ENCODE peak calls at places on chromosome 19, in six cellular contexts. One of them, this sample, is unnamed.
A peak's percentile ranks its signal among the peaks of the same experiment; 100 is the strongest.

GRCh38 chr19:44720945-44721344 is 22.0 kb downstream of the CEACAM16 start:
- DNase-seq in activated naive CD4-positive, alpha-beta T cell treated with anti-CD3 and anti-CD28 coated beads, Interleukin-2, amount 10 ng/mL, durations not matched to agents 7 days and 5 days: no peak
- DNase-seq in stimulated activated CD8-positive, alpha-beta memory T cell treated with anti-CD3 and anti-CD28 coated beads, Interleukin-15, amount 100 ng/mL, for 1 hour: no peak
- DNase-seq in activated gamma-delta T cell treated with anti-CD3 and anti-CD28 coated beads, Interleukin-2, amount 50 U/mL, for 16 hours: no peak
- DNase-seq in EH: no peak
- DNase-seq in CD4-positive, CD25-positive, alpha-beta regulatory T cell: no peak
- DNase-seq in this sample: no peak

GRCh38 chr19:40803857-40804782 is 5.1 kb downstream of the EGLN2 start:
- DNase-seq in CD4-positive, CD25-positive, alpha-beta regulatory T cell: peak; percentile 83
- DNase-seq in EH: no peak
- DNase-seq in activated naive CD4-positive, alpha-beta T cell treated with anti-CD3 and anti-CD28 coated beads, Interleukin-2, amount 10 ng/mL, durations not matched to agents 7 days and 5 days: peak; percentile 88
- DNase-seq in activated gamma-delta T cell treated with anti-CD3 and anti-CD28 coated beads, Interleukin-2, amount 50 U/mL, for 16 hours: peak; percentile 37
- DNase-seq in stimulated activated CD8-positive, alpha-beta memory T cell treated with anti-CD3 and anti-CD28 coated beads, Interleukin-15, amount 100 ng/mL, for 1 hour: no peak
- DNase-seq in this sample: peak; percentile 89

GRCh38 chr19:8449830-8450229 is 5.1 kb downstream of the HNRNPM start:
- DNase-seq in activated naive CD4-positive, alpha-beta T cell treated with anti-CD3 and anti-CD28 coated beads, Interleukin-2, amount 10 ng/mL, durations not matched to agents 7 days and 5 days: no peak
- DNase-seq in EH: no peak
- DNase-seq in activated gamma-delta T cell treated with anti-CD3 and anti-CD28 coated beads, Interleukin-2, amount 50 U/mL, for 16 hours: no peak
- DNase-seq in CD4-positive, CD25-positive, alpha-beta regulatory T cell: no peak
- DNase-seq in stimulated activated CD8-positive, alpha-beta memory T cell treated with anti-CD3 and anti-CD28 coated beads, Interleukin-15, amount 100 ng/mL, for 1 hour: no peak
- DNase-seq in this sample: no peak

GRCh38 chr19:34316741-34317241 is 48.2 kb upstream of the GPI start:
- DNase-seq in activated naive CD4-positive, alpha-beta T cell treated with anti-CD3 and anti-CD28 coated beads, Interleukin-2, amount 10 ng/mL, durations not matched to agents 7 days and 5 days: no peak
- DNase-seq in CD4-positive, CD25-positive, alpha-beta regulatory T cell: no peak
- DNase-seq in EH: peak; percentile 63
- DNase-seq in stimulated activated CD8-positive, alpha-beta memory T cell treated with anti-CD3 and anti-CD28 coated beads, Interleukin-15, amount 100 ng/mL, for 1 hour: no peak
- DNase-seq in activated gamma-delta T cell treated with anti-CD3 and anti-CD28 coated beads, Interleukin-2, amount 50 U/mL, for 16 hours: no peak
- DNase-seq in this sample: no peak

GRCh38 chr19:53910170-53910518 is 1.1 kb downstream of the CACNG7 start:
- DNase-seq in activated gamma-delta T cell treated with anti-CD3 and anti-CD28 coated beads, Interleukin-2, amount 50 U/mL, for 16 hours: no peak
- DNase-seq in activated naive CD4-positive, alpha-beta T cell treated with anti-CD3 and anti-CD28 coated beads, Interleukin-2, amount 10 ng/mL, durations not matched to agents 7 days and 5 days: no peak
- DNase-seq in EH: no peak
- DNase-seq in CD4-positive, CD25-positive, alpha-beta regulatory T cell: no peak
- DNase-seq in stimulated activated CD8-positive, alpha-beta memory T cell treated with anti-CD3 and anti-CD28 coated beads, Interleukin-15, amount 100 ng/mL, for 1 hour: no peak
- DNase-seq in this sample: no peak

GRCh38 chr19:38663957-38664502 is 16.6 kb downstream of the ACTN4 start:
- DNase-seq in CD4-positive, CD25-positive, alpha-beta regulatory T cell: no peak
- DNase-seq in EH: no peak
- DNase-seq in activated gamma-delta T cell treated with anti-CD3 and anti-CD28 coated beads, Interleukin-2, amount 50 U/mL, for 16 hours: no peak
- DNase-seq in stimulated activated CD8-positive, alpha-beta memory T cell treated with anti-CD3 and anti-CD28 coated beads, Interleukin-15, amount 100 ng/mL, for 1 hour: no peak
- DNase-seq in activated naive CD4-positive, alpha-beta T cell treated with anti-CD3 and anti-CD28 coated beads, Interleukin-2, amount 10 ng/mL, durations not matched to agents 7 days and 5 days: no peak
- DNase-seq in this sample: no peak

GRCh38 chr19:5585461-5586299 is 17.9 kb upstream of the TINCR start:
- DNase-seq in stimulated activated CD8-positive, alpha-beta memory T cell treated with anti-CD3 and anti-CD28 coated beads, Interleukin-15, amount 100 ng/mL, for 1 hour: no peak
- DNase-seq in activated gamma-delta T cell treated with anti-CD3 and anti-CD28 coated beads, Interleukin-2, amount 50 U/mL, for 16 hours: peak; percentile 24
- DNase-seq in activated naive CD4-positive, alpha-beta T cell treated with anti-CD3 and anti-CD28 coated beads, Interleukin-2, amount 10 ng/mL, durations not matched to agents 7 days and 5 days: peak; percentile 33
- DNase-seq in EH: no peak
- DNase-seq in CD4-positive, CD25-positive, alpha-beta regulatory T cell: no peak
- DNase-seq in this sample: peak; percentile 31

GRCh38 chr19:12222980-12223630 is 60.2 kb downstream of the ZNF136 start:
- DNase-seq in EH: no peak
- DNase-seq in CD4-positive, CD25-positive, alpha-beta regulatory T cell: no peak
- DNase-seq in activated gamma-delta T cell treated with anti-CD3 and anti-CD28 coated beads, Interleukin-2, amount 50 U/mL, for 16 hours: no peak
- DNase-seq in stimulated activated CD8-positive, alpha-beta memory T cell treated with anti-CD3 and anti-CD28 coated beads, Interleukin-15, amount 100 ng/mL, for 1 hour: no peak
- DNase-seq in activated naive CD4-positive, alpha-beta T cell treated with anti-CD3 and anti-CD28 coated beads, Interleukin-2, amount 10 ng/mL, durations not matched to agents 7 days and 5 days: no peak
- DNase-seq in this sample: no peak

GRCh38 chr19:1566392-1567115 is 1.6 kb downstream of the MEX3D start:
- DNase-seq in stimulated activated CD8-positive, alpha-beta memory T cell treated with anti-CD3 and anti-CD28 coated beads, Interleukin-15, amount 100 ng/mL, for 1 hour: no peak
- DNase-seq in CD4-positive, CD25-positive, alpha-beta regulatory T cell: no peak
- DNase-seq in activated gamma-delta T cell treated with anti-CD3 and anti-CD28 coated beads, Interleukin-2, amount 50 U/mL, for 16 hours: no peak
- DNase-seq in EH: peak; percentile 89
- DNase-seq in activated naive CD4-positive, alpha-beta T cell treated with anti-CD3 and anti-CD28 coated beads, Interleukin-2, amount 10 ng/mL, durations not matched to agents 7 days and 5 days: no peak
- DNase-seq in this sample: peak; percentile 32

GRCh38 chr19:3071764-3072163 is 9.5 kb upstream of the TLE5 start:
- DNase-seq in CD4-positive, CD25-positive, alpha-beta regulatory T cell: no peak
- DNase-seq in activated naive CD4-positive, alpha-beta T cell treated with anti-CD3 and anti-CD28 coated beads, Interleukin-2, amount 10 ng/mL, durations not matched to agents 7 days and 5 days: no peak
- DNase-seq in EH: no peak
- DNase-seq in activated gamma-delta T cell treated with anti-CD3 and anti-CD28 coated beads, Interleukin-2, amount 50 U/mL, for 16 hours: no peak
- DNase-seq in stimulated activated CD8-positive, alpha-beta memory T cell treated with anti-CD3 and anti-CD28 coated beads, Interleukin-15, amount 100 ng/mL, for 1 hour: no peak
- DNase-seq in this sample: no peak

GRCh38 chr19:46849610-46850009 is 1.0 kb downstream of the AP2S1 start:
- DNase-seq in stimulated activated CD8-positive, alpha-beta memory T cell treated with anti-CD3 and anti-CD28 coated beads, Interleukin-15, amount 100 ng/mL, for 1 hour: no peak
- DNase-seq in EH: peak; percentile 45
- DNase-seq in activated gamma-delta T cell treated with anti-CD3 and anti-CD28 coated beads, Interleukin-2, amount 50 U/mL, for 16 hours: no peak
- DNase-seq in CD4-positive, CD25-positive, alpha-beta regulatory T cell: no peak
- DNase-seq in activated naive CD4-positive, alpha-beta T cell treated with anti-CD3 and anti-CD28 coated beads, Interleukin-2, amount 10 ng/mL, durations not matched to agents 7 days and 5 days: peak; percentile 19
- DNase-seq in this sample: no peak

GRCh38 chr19:18393836-18394235 is 3.6 kb downstream of the LRRC25 start:
- DNase-seq in EH: no peak
- DNase-seq in activated gamma-delta T cell treated with anti-CD3 and anti-CD28 coated beads, Interleukin-2, amount 50 U/mL, for 16 hours: no peak
- DNase-seq in stimulated activated CD8-positive, alpha-beta memory T cell treated with anti-CD3 and anti-CD28 coated beads, Interleukin-15, amount 100 ng/mL, for 1 hour: no peak
- DNase-seq in CD4-positive, CD25-positive, alpha-beta regulatory T cell: no peak
- DNase-seq in activated naive CD4-positive, alpha-beta T cell treated with anti-CD3 and anti-CD28 coated beads, Interleukin-2, amount 10 ng/mL, durations not matched to agents 7 days and 5 days: no peak
- DNase-seq in this sample: no peak

GRCh38 chr19:3459322-3459881 is 20.9 kb downstream of the SMIM24 start:
- DNase-seq in CD4-positive, CD25-positive, alpha-beta regulatory T cell: no peak
- DNase-seq in EH: peak; percentile 91
- DNase-seq in activated naive CD4-positive, alpha-beta T cell treated with anti-CD3 and anti-CD28 coated beads, Interleukin-2, amount 10 ng/mL, durations not matched to agents 7 days and 5 days: peak; percentile 32
- DNase-seq in stimulated activated CD8-positive, alpha-beta memory T cell treated with anti-CD3 and anti-CD28 coated beads, Interleukin-15, amount 100 ng/mL, for 1 hour: no peak
- DNase-seq in activated gamma-delta T cell treated with anti-CD3 and anti-CD28 coated beads, Interleukin-2, amount 50 U/mL, for 16 hours: no peak
- DNase-seq in this sample: peak; percentile 36

GRCh38 chr19:49685845-49686332 is 3.5 kb upstream of the ADM5 start:
- DNase-seq in activated gamma-delta T cell treated with anti-CD3 and anti-CD28 coated beads, Interleukin-2, amount 50 U/mL, for 16 hours: no peak
- DNase-seq in CD4-positive, CD25-positive, alpha-beta regulatory T cell: no peak
- DNase-seq in EH: no peak
- DNase-seq in activated naive CD4-positive, alpha-beta T cell treated with anti-CD3 and anti-CD28 coated beads, Interleukin-2, amount 10 ng/mL, durations not matched to agents 7 days and 5 days: no peak
- DNase-seq in stimulated activated CD8-positive, alpha-beta memory T cell treated with anti-CD3 and anti-CD28 coated beads, Interleukin-15, amount 100 ng/mL, for 1 hour: no peak
- DNase-seq in this sample: peak; percentile 37

GRCh38 chr19:40862785-40863184 is 12.5 kb upstream of the CYP2A6 start:
- DNase-seq in CD4-positive, CD25-positive, alpha-beta regulatory T cell: no peak
- DNase-seq in activated gamma-delta T cell treated with anti-CD3 and anti-CD28 coated beads, Interleukin-2, amount 50 U/mL, for 16 hours: no peak
- DNase-seq in EH: peak; percentile 27
- DNase-seq in activated naive CD4-positive, alpha-beta T cell treated with anti-CD3 and anti-CD28 coated beads, Interleukin-2, amount 10 ng/mL, durations not matched to agents 7 days and 5 days: no peak
- DNase-seq in stimulated activated CD8-positive, alpha-beta memory T cell treated with anti-CD3 and anti-CD28 coated beads, Interleukin-15, amount 100 ng/mL, for 1 hour: no peak
- DNase-seq in this sample: no peak

GRCh38 chr19:44856438-44857083 is 10.5 kb downstream of the NECTIN2 start:
- DNase-seq in activated naive CD4-positive, alpha-beta T cell treated with anti-CD3 and anti-CD28 coated beads, Interleukin-2, amount 10 ng/mL, durations not matched to agents 7 days and 5 days: no peak
- DNase-seq in stimulated activated CD8-positive, alpha-beta memory T cell treated with anti-CD3 and anti-CD28 coated beads, Interleukin-15, amount 100 ng/mL, for 1 hour: no peak
- DNase-seq in CD4-positive, CD25-positive, alpha-beta regulatory T cell: no peak
- DNase-seq in activated gamma-delta T cell treated with anti-CD3 and anti-CD28 coated beads, Interleukin-2, amount 50 U/mL, for 16 hours: no peak
- DNase-seq in EH: no peak
- DNase-seq in this sample: no peak

GRCh38 chr19:49923055-49924003 is 5.7 kb upstream of the ATF5 start:
- DNase-seq in activated naive CD4-positive, alpha-beta T cell treated with anti-CD3 and anti-CD28 coated beads, Interleukin-2, amount 10 ng/mL, durations not matched to agents 7 days and 5 days: no peak
- DNase-seq in stimulated activated CD8-positive, alpha-beta memory T cell treated with anti-CD3 and anti-CD28 coated beads, Interleukin-15, amount 100 ng/mL, for 1 hour: no peak
- DNase-seq in EH: no peak
- DNase-seq in activated gamma-delta T cell treated with anti-CD3 and anti-CD28 coated beads, Interleukin-2, amount 50 U/mL, for 16 hours: no peak
- DNase-seq in CD4-positive, CD25-positive, alpha-beta regulatory T cell: no peak
- DNase-seq in this sample: peak; percentile 10

GRCh38 chr19:17020380-17020779 is 6.2 kb downstream of the CPAMD8 start:
- DNase-seq in activated naive CD4-positive, alpha-beta T cell treated with anti-CD3 and anti-CD28 coated beads, Interleukin-2, amount 10 ng/mL, durations not matched to agents 7 days and 5 days: no peak
- DNase-seq in stimulated activated CD8-positive, alpha-beta memory T cell treated with anti-CD3 and anti-CD28 coated beads, Interleukin-15, amount 100 ng/mL, for 1 hour: no peak
- DNase-seq in activated gamma-delta T cell treated with anti-CD3 and anti-CD28 coated beads, Interleukin-2, amount 50 U/mL, for 16 hours: no peak
- DNase-seq in CD4-positive, CD25-positive, alpha-beta regulatory T cell: no peak
- DNase-seq in EH: no peak
- DNase-seq in this sample: no peak

GRCh38 chr19:49887037-49887652 is 9.5 kb downstream of the IL4I1 start:
- DNase-seq in activated gamma-delta T cell treated with anti-CD3 and anti-CD28 coated beads, Interleukin-2, amount 50 U/mL, for 16 hours: no peak
- DNase-seq in activated naive CD4-positive, alpha-beta T cell treated with anti-CD3 and anti-CD28 coated beads, Interleukin-2, amount 10 ng/mL, durations not matched to agents 7 days and 5 days: no peak
- DNase-seq in CD4-positive, CD25-positive, alpha-beta regulatory T cell: no peak
- DNase-seq in stimulated activated CD8-positive, alpha-beta memory T cell treated with anti-CD3 and anti-CD28 coated beads, Interleukin-15, amount 100 ng/mL, for 1 hour: no peak
- DNase-seq in EH: no peak
- DNase-seq in this sample: no peak

GRCh38 chr19:48844472-48844871 is 8.2 kb upstream of the HSD17B14 start:
- DNase-seq in activated naive CD4-positive, alpha-beta T cell treated with anti-CD3 and anti-CD28 coated beads, Interleukin-2, amount 10 ng/mL, durations not matched to agents 7 days and 5 days: no peak
- DNase-seq in stimulated activated CD8-positive, alpha-beta memory T cell treated with anti-CD3 and anti-CD28 coated beads, Interleukin-15, amount 100 ng/mL, for 1 hour: no peak
- DNase-seq in EH: peak; percentile 78
- DNase-seq in CD4-positive, CD25-positive, alpha-beta regulatory T cell: no peak
- DNase-seq in activated gamma-delta T cell treated with anti-CD3 and anti-CD28 coated beads, Interleukin-2, amount 50 U/mL, for 16 hours: no peak
- DNase-seq in this sample: no peak

GRCh38 chr19:45275370-45275971 is 24.4 kb downstream of the MARK4 start:
- DNase-seq in CD4-positive, CD25-positive, alpha-beta regulatory T cell: no peak
- DNase-seq in activated gamma-delta T cell treated with anti-CD3 and anti-CD28 coated beads, Interleukin-2, amount 50 U/mL, for 16 hours: no peak
- DNase-seq in EH: peak; percentile 34
- DNase-seq in stimulated activated CD8-positive, alpha-beta memory T cell treated with anti-CD3 and anti-CD28 coated beads, Interleukin-15, amount 100 ng/mL, for 1 hour: no peak
- DNase-seq in activated naive CD4-positive, alpha-beta T cell treated with anti-CD3 and anti-CD28 coated beads, Interleukin-2, amount 10 ng/mL, durations not matched to agents 7 days and 5 days: no peak
- DNase-seq in this sample: no peak

GRCh38 chr19:18608102-18608804 is 1.7 kb upstream of the CRLF1 start:
- DNase-seq in activated gamma-delta T cell treated with anti-CD3 and anti-CD28 coated beads, Interleukin-2, amount 50 U/mL, for 16 hours: no peak
- DNase-seq in EH: no peak
- DNase-seq in CD4-positive, CD25-positive, alpha-beta regulatory T cell: no peak
- DNase-seq in stimulated activated CD8-positive, alpha-beta memory T cell treated with anti-CD3 and anti-CD28 coated beads, Interleukin-15, amount 100 ng/mL, for 1 hour: no peak
- DNase-seq in activated naive CD4-positive, alpha-beta T cell treated with anti-CD3 and anti-CD28 coated beads, Interleukin-2, amount 10 ng/mL, durations not matched to agents 7 days and 5 days: no peak
- DNase-seq in this sample: no peak

GRCh38 chr19:19053508-19054314 is 10.1 kb upstream of the SLC25A42 start:
- DNase-seq in EH: peak; percentile 66
- DNase-seq in stimulated activated CD8-positive, alpha-beta memory T cell treated with anti-CD3 and anti-CD28 coated beads, Interleukin-15, amount 100 ng/mL, for 1 hour: peak; percentile 37
- DNase-seq in activated gamma-delta T cell treated with anti-CD3 and anti-CD28 coated beads, Interleukin-2, amount 50 U/mL, for 16 hours: no peak
- DNase-seq in CD4-positive, CD25-positive, alpha-beta regulatory T cell: peak; percentile 69
- DNase-seq in activated naive CD4-positive, alpha-beta T cell treated with anti-CD3 and anti-CD28 coated beads, Interleukin-2, amount 10 ng/mL, durations not matched to agents 7 days and 5 days: peak; percentile 74
- DNase-seq in this sample: peak; percentile 83

GRCh38 chr19:50230379-50231351 is 27.2 kb downstream of the MYH14 start:
- DNase-seq in EH: no peak
- DNase-seq in stimulated activated CD8-positive, alpha-beta memory T cell treated with anti-CD3 and anti-CD28 coated beads, Interleukin-15, amount 100 ng/mL, for 1 hour: no peak
- DNase-seq in activated gamma-delta T cell treated with anti-CD3 and anti-CD28 coated beads, Interleukin-2, amount 50 U/mL, for 16 hours: no peak
- DNase-seq in activated naive CD4-positive, alpha-beta T cell treated with anti-CD3 and anti-CD28 coated beads, Interleukin-2, amount 10 ng/mL, durations not matched to agents 7 days and 5 days: no peak
- DNase-seq in CD4-positive, CD25-positive, alpha-beta regulatory T cell: no peak
- DNase-seq in this sample: no peak

GRCh38 chr19:51034704-51035103 is at the start of gene KLK12:
- DNase-seq in CD4-positive, CD25-positive, alpha-beta regulatory T cell: no peak
- DNase-seq in EH: no peak
- DNase-seq in stimulated activated CD8-positive, alpha-beta memory T cell treated with anti-CD3 and anti-CD28 coated beads, Interleukin-15, amount 100 ng/mL, for 1 hour: no peak
- DNase-seq in activated naive CD4-positive, alpha-beta T cell treated with anti-CD3 and anti-CD28 coated beads, Interleukin-2, amount 10 ng/mL, durations not matched to agents 7 days and 5 days: no peak
- DNase-seq in activated gamma-delta T cell treated with anti-CD3 and anti-CD28 coated beads, Interleukin-2, amount 50 U/mL, for 16 hours: no peak
- DNase-seq in this sample: no peak

GRCh38 chr19:49407079-49407478 is 16.2 kb downstream of the PTH2 start:
- DNase-seq in EH: no peak
- DNase-seq in CD4-positive, CD25-positive, alpha-beta regulatory T cell: no peak
- DNase-seq in activated gamma-delta T cell treated with anti-CD3 and anti-CD28 coated beads, Interleukin-2, amount 50 U/mL, for 16 hours: no peak
- DNase-seq in stimulated activated CD8-positive, alpha-beta memory T cell treated with anti-CD3 and anti-CD28 coated beads, Interleukin-15, amount 100 ng/mL, for 1 hour: no peak
- DNase-seq in activated naive CD4-positive, alpha-beta T cell treated with anti-CD3 and anti-CD28 coated beads, Interleukin-2, amount 10 ng/mL, durations not matched to agents 7 days and 5 days: no peak
- DNase-seq in this sample: no peak

GRCh38 chr19:46065486-46065885 is 24.7 kb upstream of the IGFL4 start:
- DNase-seq in stimulated activated CD8-positive, alpha-beta memory T cell treated with anti-CD3 and anti-CD28 coated beads, Interleukin-15, amount 100 ng/mL, for 1 hour: no peak
- DNase-seq in activated naive CD4-positive, alpha-beta T cell treated with anti-CD3 and anti-CD28 coated beads, Interleukin-2, amount 10 ng/mL, durations not matched to agents 7 days and 5 days: no peak
- DNase-seq in CD4-positive, CD25-positive, alpha-beta regulatory T cell: no peak
- DNase-seq in activated gamma-delta T cell treated with anti-CD3 and anti-CD28 coated beads, Interleukin-2, amount 50 U/mL, for 16 hours: no peak
- DNase-seq in EH: peak; percentile 87
- DNase-seq in this sample: no peak

GRCh38 chr19:34681478-34681877 is 4.0 kb downstream of the ZNF302 start:
- DNase-seq in activated naive CD4-positive, alpha-beta T cell treated with anti-CD3 and anti-CD28 coated beads, Interleukin-2, amount 10 ng/mL, durations not matched to agents 7 days and 5 days: no peak
- DNase-seq in EH: no peak
- DNase-seq in CD4-positive, CD25-positive, alpha-beta regulatory T cell: no peak
- DNase-seq in activated gamma-delta T cell treated with anti-CD3 and anti-CD28 coated beads, Interleukin-2, amount 50 U/mL, for 16 hours: no peak
- DNase-seq in stimulated activated CD8-positive, alpha-beta memory T cell treated with anti-CD3 and anti-CD28 coated beads, Interleukin-15, amount 100 ng/mL, for 1 hour: no peak
- DNase-seq in this sample: no peak

GRCh38 chr19:10288662-10289166 is 1.0 kb upstream of the ICAM5 start:
- DNase-seq in activated gamma-delta T cell treated with anti-CD3 and anti-CD28 coated beads, Interleukin-2, amount 50 U/mL, for 16 hours: no peak
- DNase-seq in CD4-positive, CD25-positive, alpha-beta regulatory T cell: no peak
- DNase-seq in activated naive CD4-positive, alpha-beta T cell treated with anti-CD3 and anti-CD28 coated beads, Interleukin-2, amount 10 ng/mL, durations not matched to agents 7 days and 5 days: peak; percentile 56
- DNase-seq in stimulated activated CD8-positive, alpha-beta memory T cell treated with anti-CD3 and anti-CD28 coated beads, Interleukin-15, amount 100 ng/mL, for 1 hour: no peak
- DNase-seq in EH: peak; percentile 79
- DNase-seq in this sample: peak; percentile 44

GRCh38 chr19:31616031-31616430 is 266.8 kb upstream of the TSHZ3 start:
- DNase-seq in EH: no peak
- DNase-seq in CD4-positive, CD25-positive, alpha-beta regulatory T cell: no peak
- DNase-seq in stimulated activated CD8-positive, alpha-beta memory T cell treated with anti-CD3 and anti-CD28 coated beads, Interleukin-15, amount 100 ng/mL, for 1 hour: no peak
- DNase-seq in activated gamma-delta T cell treated with anti-CD3 and anti-CD28 coated beads, Interleukin-2, amount 50 U/mL, for 16 hours: no peak
- DNase-seq in activated naive CD4-positive, alpha-beta T cell treated with anti-CD3 and anti-CD28 coated beads, Interleukin-2, amount 10 ng/mL, durations not matched to agents 7 days and 5 days: no peak
- DNase-seq in this sample: no peak

GRCh38 chr19:39145180-39145953 is 19.8 kb downstream of the PAK4 start:
- DNase-seq in CD4-positive, CD25-positive, alpha-beta regulatory T cell: no peak
- DNase-seq in EH: no peak
- DNase-seq in activated naive CD4-positive, alpha-beta T cell treated with anti-CD3 and anti-CD28 coated beads, Interleukin-2, amount 10 ng/mL, durations not matched to agents 7 days and 5 days: no peak
- DNase-seq in stimulated activated CD8-positive, alpha-beta memory T cell treated with anti-CD3 and anti-CD28 coated beads, Interleukin-15, amount 100 ng/mL, for 1 hour: no peak
- DNase-seq in activated gamma-delta T cell treated with anti-CD3 and anti-CD28 coated beads, Interleukin-2, amount 50 U/mL, for 16 hours: no peak
- DNase-seq in this sample: no peak

GRCh38 chr19:28294395-28294794 is 918.6 kb downstream of the UQCRFS1 start:
- DNase-seq in activated naive CD4-positive, alpha-beta T cell treated with anti-CD3 and anti-CD28 coated beads, Interleukin-2, amount 10 ng/mL, durations not matched to agents 7 days and 5 days: no peak
- DNase-seq in activated gamma-delta T cell treated with anti-CD3 and anti-CD28 coated beads, Interleukin-2, amount 50 U/mL, for 16 hours: no peak
- DNase-seq in CD4-positive, CD25-positive, alpha-beta regulatory T cell: no peak
- DNase-seq in EH: no peak
- DNase-seq in stimulated activated CD8-positive, alpha-beta memory T cell treated with anti-CD3 and anti-CD28 coated beads, Interleukin-15, amount 100 ng/mL, for 1 hour: no peak
- DNase-seq in this sample: no peak

GRCh38 chr19:15436826-15437110 is 13.0 kb downstream of the WIZ start:
- DNase-seq in CD4-positive, CD25-positive, alpha-beta regulatory T cell: no peak
- DNase-seq in activated gamma-delta T cell treated with anti-CD3 and anti-CD28 coated beads, Interleukin-2, amount 50 U/mL, for 16 hours: no peak
- DNase-seq in stimulated activated CD8-positive, alpha-beta memory T cell treated with anti-CD3 and anti-CD28 coated beads, Interleukin-15, amount 100 ng/mL, for 1 hour: no peak
- DNase-seq in EH: no peak
- DNase-seq in activated naive CD4-positive, alpha-beta T cell treated with anti-CD3 and anti-CD28 coated beads, Interleukin-2, amount 10 ng/mL, durations not matched to agents 7 days and 5 days: no peak
- DNase-seq in this sample: no peak

GRCh38 chr19:45251452-45252354 is 632 bp downstream of the MARK4 start:
- DNase-seq in CD4-positive, CD25-positive, alpha-beta regulatory T cell: no peak
- DNase-seq in activated naive CD4-positive, alpha-beta T cell treated with anti-CD3 and anti-CD28 coated beads, Interleukin-2, amount 10 ng/mL, durations not matched to agents 7 days and 5 days: peak; percentile 45
- DNase-seq in stimulated activated CD8-positive, alpha-beta memory T cell treated with anti-CD3 and anti-CD28 coated beads, Interleukin-15, amount 100 ng/mL, for 1 hour: no peak
- DNase-seq in activated gamma-delta T cell treated with anti-CD3 and anti-CD28 coated beads, Interleukin-2, amount 50 U/mL, for 16 hours: no peak
- DNase-seq in EH: peak; percentile 27
- DNase-seq in this sample: no peak

GRCh38 chr19:6354098-6354674 is 7.1 kb upstream of the CLPP start:
- DNase-seq in activated naive CD4-positive, alpha-beta T cell treated with anti-CD3 and anti-CD28 coated beads, Interleukin-2, amount 10 ng/mL, durations not matched to agents 7 days and 5 days: no peak
- DNase-seq in stimulated activated CD8-positive, alpha-beta memory T cell treated with anti-CD3 and anti-CD28 coated beads, Interleukin-15, amount 100 ng/mL, for 1 hour: no peak
- DNase-seq in CD4-positive, CD25-positive, alpha-beta regulatory T cell: no peak
- DNase-seq in activated gamma-delta T cell treated with anti-CD3 and anti-CD28 coated beads, Interleukin-2, amount 50 U/mL, for 16 hours: no peak
- DNase-seq in EH: peak; percentile 37
- DNase-seq in this sample: no peak

GRCh38 chr19:13163609-13164364 is 13.6 kb downstream of the IER2 start:
- DNase-seq in stimulated activated CD8-positive, alpha-beta memory T cell treated with anti-CD3 and anti-CD28 coated beads, Interleukin-15, amount 100 ng/mL, for 1 hour: no peak
- DNase-seq in CD4-positive, CD25-positive, alpha-beta regulatory T cell: peak; percentile 33
- DNase-seq in activated naive CD4-positive, alpha-beta T cell treated with anti-CD3 and anti-CD28 coated beads, Interleukin-2, amount 10 ng/mL, durations not matched to agents 7 days and 5 days: peak; percentile 73
- DNase-seq in EH: peak; percentile 94
- DNase-seq in activated gamma-delta T cell treated with anti-CD3 and anti-CD28 coated beads, Interleukin-2, amount 50 U/mL, for 16 hours: no peak
- DNase-seq in this sample: peak; percentile 57

This sample was measured in B cell.